ENCODE peak calls at places on chromosome 6, in nine cellular contexts. Y is GM12865, A is spleen, R is HFF-Myc, C is AG04450, J is BE2C, U is body of pancreas, W is brain microvascular endothelial cell, N is left lung. O is an unnamed sample.

GRCh38 chr6:167124753-167125152 is 1.9 kb downstream of the CCR6 start:
- DNase-seq in N (no peak), Y (no peak), U (no peak), C (no peak), J (no peak), R (no peak), W (no peak), A (no peak), O (no peak)

GRCh38 chr6:160355001-160355400 is 6.8 kb downstream of the SLC22A3 start:
- DNase-seq in C (no peak), A (no peak), R (no peak), U (no peak), Y (no peak), J (no peak), W (peak; percentile 48), N (no peak), O (no peak)

GRCh38 chr6:37624606-37625574 is 72.8 kb downstream of the MDGA1 start:
- DNase-seq in W (no peak), J (peak; percentile 78), C (no peak), R (no peak), N (peak; percentile 67), U (peak; percentile 80), A (peak; percentile 87), Y (no peak), O (no peak)

GRCh38 chr6:36627801-36628246 is 33.7 kb downstream of the SRSF3 start:
- DNase-seq in A (peak; percentile 79), C (peak; percentile 76), Y (peak; percentile 42), U (peak; percentile 70), N (peak; percentile 68), J (no peak), W (no peak), R (no peak), O (peak; percentile 72)

GRCh38 chr6:52364480-52365166 is 2.7 kb downstream of the PAQR8 start:
- DNase-seq in W (no peak), C (no peak), Y (no peak), A (no peak), J (no peak), N (no peak), U (no peak), R (no peak), O (no peak)

GRCh38 chr6:159068904-159069578 is 24.2 kb upstream of the TAGAP start:
- DNase-seq in A (no peak), W (no peak), R (no peak), N (no peak), Y (no peak), U (no peak), C (no peak), J (no peak), O (no peak)

GRCh38 chr6:39517763-39518162 is 195.3 kb upstream of the KCNK16 start:
- DNase-seq in C (no peak), J (no peak), W (peak; percentile 14), R (no peak), U (no peak), Y (no peak), A (no peak), N (no peak), O (no peak)

GRCh38 chr6:43984442-43985321 is 142.6 kb downstream of the MRPL14 start:
- DNase-seq in W (no peak), R (no peak), J (no peak), N (no peak), Y (no peak), C (no peak), A (no peak), U (peak; percentile 73), O (no peak)

GRCh38 chr6:90039911-90040310 is 145.6 kb downstream of the GJA10 start:
- DNase-seq in U (no peak), N (no peak), A (no peak), Y (no peak), J (no peak), R (no peak), W (no peak), C (no peak), O (peak; percentile 49)

GRCh38 chr6:31633447-31633846 is 12.9 kb downstream of the PRRC2A start:
- DNase-seq in C (no peak), J (no peak), Y (no peak), W (no peak), A (no peak), N (no peak), U (no peak), R (no peak), O (no peak)

GRCh38 chr6:79864421-79864820 is 82.9 kb downstream of the ELOVL4 start:
- DNase-seq in J (no peak), W (no peak), R (no peak), Y (no peak), A (no peak), C (no peak), N (no peak), U (peak; percentile 84), O (no peak)

GRCh38 chr6:12716298-12716853 is at the start of gene PHACTR1:
- DNase-seq in U (no peak), W (no peak), J (no peak), Y (no peak), C (no peak), R (no peak), N (no peak), A (no peak), O (no peak)

GRCh38 chr6:107820571-107821261 is 3.4 kb downstream of the SCML4 start:
- DNase-seq in W (no peak), R (no peak), J (peak; percentile 19), C (no peak), N (no peak), Y (no peak), U (peak; percentile 38), A (no peak), O (peak; percentile 37)

GRCh38 chr6:620166-620565 is 36.7 kb downstream of the HUS1B start:
- DNase-seq in N (no peak), R (no peak), Y (no peak), J (no peak), A (no peak), U (no peak), C (no peak), W (no peak), O (no peak)

GRCh38 chr6:12137480-12137879 is 125.4 kb downstream of the HIVEP1 start:
- DNase-seq in N (peak; percentile 54), U (peak; percentile 82), Y (no peak), A (no peak), J (no peak), R (peak; percentile 63), C (no peak), W (peak; percentile 79), O (peak; percentile 73)

GRCh38 chr6:70391513-70391912 is 21.8 kb upstream of the FAM135A start:
- DNase-seq in C (no peak), J (no peak), W (no peak), U (no peak), R (no peak), N (no peak), A (no peak), Y (no peak), O (no peak)

GRCh38 chr6:33410711-33411631 is at the start of gene PHF1:
- DNase-seq in N (peak; percentile 79), C (peak; percentile 51), R (no peak), U (peak; percentile 81), Y (no peak), J (no peak), A (peak; percentile 95), W (peak; percentile 62), O (peak; percentile 38)

GRCh38 chr6:15274696-15275387 is 29.0 kb downstream of the JARID2 start:
- DNase-seq in U (no peak), C (no peak), R (no peak), A (no peak), N (no peak), J (no peak), Y (no peak), W (no peak), O (peak; percentile 26)
- TF ChIP-seq CTCF in U (no peak), C (peak; percentile 33), R (no peak), A (no peak), N (no peak), J (no peak), Y (no peak), W (peak; percentile 44), O (peak; percentile 56)

GRCh38 chr6:47308223-47308567 is 1.5 kb downstream of the TNFRSF21 start:
- DNase-seq in U (no peak), C (no peak), W (no peak), R (no peak), Y (no peak), N (no peak), A (no peak), J (no peak), O (no peak)
- H3K4me3 ChIP-seq in U (peak overlapping the region; percentile 66), C (peak overlapping the region; percentile 95), W (peak overlapping the region; percentile 76), R (peak overlapping the region; percentile 91), Y (no peak overlapping the region), N (peak overlapping the region; percentile 61), A (peak overlapping the region; percentile 66), J (peak overlapping the region; percentile 88), O (peak overlapping the region; percentile 74)

GRCh38 chr6:80872951-80873308 is 766.5 kb downstream of the BCKDHB start:
- DNase-seq in W (no peak), C (no peak), N (no peak), Y (no peak), R (no peak), A (no peak), U (no peak), J (no peak), O (no peak)
- TF ChIP-seq CTCF in W (no peak), C (no peak), N (no peak), Y (no peak), R (no peak), A (no peak), U (no peak), J (no peak), O (no peak)

GRCh38 chr6:28976677-28977076 is 28.4 kb downstream of the ZNF311 start:
- DNase-seq in J (no peak), N (no peak), C (no peak), U (no peak), R (no peak), Y (no peak), A (no peak), W (no peak), O (no peak)
- H3K4me3 ChIP-seq in J (no peak overlapping the region), N (no peak overlapping the region), C (no peak overlapping the region), U (no peak overlapping the region), R (no peak overlapping the region), Y (no peak overlapping the region), A (no peak overlapping the region), W (no peak overlapping the region), O (no peak overlapping the region)

GRCh38 chr6:82333781-82334180 is 29.8 kb upstream of the TPBG start:
- DNase-seq in C (no peak), J (no peak), U (no peak), Y (peak; percentile 16), A (no peak), R (no peak), N (no peak), W (no peak), O (no peak)

GRCh38 chr6:82330171-82330804 is 33.3 kb upstream of the TPBG start:
- DNase-seq in C (no peak), U (no peak), A (no peak), J (no peak), Y (no peak), W (no peak), R (no peak), N (no peak), O (no peak)

DNA sequence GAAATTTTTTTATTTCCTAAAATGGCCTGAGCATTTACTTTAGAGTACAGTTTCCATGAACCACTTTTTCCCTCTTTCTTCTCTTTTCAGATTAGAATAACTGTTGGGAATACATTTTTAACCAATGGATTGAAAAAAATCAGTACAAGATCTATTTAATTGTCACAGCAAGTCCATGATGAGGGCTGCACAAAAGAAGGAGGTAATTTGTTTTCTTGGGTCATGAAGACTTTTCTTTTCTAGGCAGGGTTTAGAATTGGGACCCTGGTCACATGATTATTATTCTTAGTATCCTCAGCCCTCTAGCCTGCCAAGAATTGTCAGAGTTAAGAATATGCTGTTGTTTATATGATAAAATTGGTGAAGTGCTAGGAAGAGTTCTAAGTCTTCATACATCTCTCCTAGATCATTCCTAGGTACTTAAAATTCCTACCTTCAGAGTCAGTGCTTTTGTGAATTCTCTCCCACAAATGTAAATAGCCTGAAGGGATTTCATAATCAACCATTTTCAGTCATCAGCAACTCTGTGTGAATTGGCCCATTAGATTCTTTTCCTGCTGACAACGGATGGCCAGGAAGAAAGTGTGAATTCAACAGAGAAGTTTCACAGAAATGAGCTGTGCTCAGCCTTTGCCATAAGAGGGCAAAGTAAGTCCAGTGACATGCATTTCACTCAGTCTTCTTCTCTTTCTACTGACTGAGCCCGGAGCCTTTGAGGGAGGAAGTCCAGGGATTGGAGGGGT is 32.4 kb upstream of the TPBG start:
- DNase-seq in C (peak; percentile 13), U (no peak), J (no peak), N (no peak), Y (peak; percentile 42), W (no peak), R (peak; percentile 5), A (no peak), O (peak; percentile 28)
- TF ChIP-seq CTCF in C (peak; percentile 40), U (no peak), J (peak; percentile 6), N (no peak), Y (peak; percentile 38), W (peak; percentile 51), R (peak; percentile 8), A (no peak), O (peak; percentile 23)

O was measured in astrocyte of the cerebellum.